ENCODE peak calls at places on chromosomes 3 and 15, in nine cellular contexts. One of them, this sample, is unnamed.

GRCh38 chr3:100913870-100914654 is 79.2 kb downstream of the ABI3BP start:
- DNase-seq in A549: no peak
- DNase-seq in AG09309: no peak
- DNase-seq in OCI-LY7: no peak
- DNase-seq in mucosa of descending colon: peak
- DNase-seq in thyroid gland: peak
- DNase-seq in psoas muscle: no peak
- DNase-seq in body of pancreas: peak
- DNase-seq in fibroblast of lung: peak
- DNase-seq in this sample: peak

GRCh38 chr3:57007513-57008415 is 52.7 kb upstream of the SPATA12 start:
- DNase-seq in A549: no peak
- DNase-seq in AG09309: peak
- DNase-seq in OCI-LY7: no peak
- DNase-seq in mucosa of descending colon: peak
- DNase-seq in thyroid gland: peak
- DNase-seq in psoas muscle: peak
- DNase-seq in body of pancreas: peak
- DNase-seq in fibroblast of lung: peak
- DNase-seq in this sample: peak

GRCh38 chr3:128466840-128467541 is at the start of gene DNAJB8:
- DNase-seq in A549: no peak
- DNase-seq in AG09309: no peak
- DNase-seq in OCI-LY7: no peak
- DNase-seq in mucosa of descending colon: no peak
- DNase-seq in thyroid gland: no peak
- DNase-seq in psoas muscle: no peak
- DNase-seq in body of pancreas: no peak
- DNase-seq in fibroblast of lung: no peak
- DNase-seq in this sample: no peak

GRCh38 chr3:16512435-16513140 is 911 bp downstream of the RFTN1 start:
- DNase-seq in A549: no peak
- DNase-seq in AG09309: no peak
- DNase-seq in OCI-LY7: peak
- DNase-seq in mucosa of descending colon: peak
- DNase-seq in thyroid gland: peak
- DNase-seq in psoas muscle: peak
- DNase-seq in body of pancreas: peak
- DNase-seq in fibroblast of lung: peak
- DNase-seq in this sample: peak

GRCh38 chr15:28927043-28927442 is 41.3 kb downstream of the APBA2 start:
- DNase-seq in A549: no peak
- DNase-seq in AG09309: no peak
- DNase-seq in OCI-LY7: no peak
- DNase-seq in mucosa of descending colon: no peak
- DNase-seq in thyroid gland: no peak
- DNase-seq in psoas muscle: no peak
- DNase-seq in body of pancreas: no peak
- DNase-seq in fibroblast of lung: no peak
- DNase-seq in this sample: no peak

GRCh38 chr3:159865042-159865579 is 123.5 kb upstream of the IL12A start:
- DNase-seq in A549: peak
- DNase-seq in AG09309: peak
- DNase-seq in OCI-LY7: no peak
- DNase-seq in mucosa of descending colon: no peak
- DNase-seq in thyroid gland: no peak
- DNase-seq in psoas muscle: no peak
- DNase-seq in body of pancreas: no peak
- DNase-seq in fibroblast of lung: no peak
- DNase-seq in this sample: no peak

GRCh38 chr3:139934557-139935070 is 371 bp upstream of the CLSTN2 start:
- DNase-seq in A549: peak
- DNase-seq in AG09309: no peak
- DNase-seq in OCI-LY7: no peak
- DNase-seq in mucosa of descending colon: peak
- DNase-seq in thyroid gland: peak
- DNase-seq in psoas muscle: peak
- DNase-seq in body of pancreas: peak
- DNase-seq in fibroblast of lung: peak
- DNase-seq in this sample: peak

GRCh38 chr3:45597166-45597565 is 2.6 kb downstream of the LIMD1 start:
- DNase-seq in A549: no peak
- DNase-seq in AG09309: no peak
- DNase-seq in OCI-LY7: peak
- DNase-seq in mucosa of descending colon: no peak
- DNase-seq in thyroid gland: peak
- DNase-seq in psoas muscle: peak
- DNase-seq in body of pancreas: peak
- DNase-seq in fibroblast of lung: peak
- DNase-seq in this sample: no peak

DNA sequence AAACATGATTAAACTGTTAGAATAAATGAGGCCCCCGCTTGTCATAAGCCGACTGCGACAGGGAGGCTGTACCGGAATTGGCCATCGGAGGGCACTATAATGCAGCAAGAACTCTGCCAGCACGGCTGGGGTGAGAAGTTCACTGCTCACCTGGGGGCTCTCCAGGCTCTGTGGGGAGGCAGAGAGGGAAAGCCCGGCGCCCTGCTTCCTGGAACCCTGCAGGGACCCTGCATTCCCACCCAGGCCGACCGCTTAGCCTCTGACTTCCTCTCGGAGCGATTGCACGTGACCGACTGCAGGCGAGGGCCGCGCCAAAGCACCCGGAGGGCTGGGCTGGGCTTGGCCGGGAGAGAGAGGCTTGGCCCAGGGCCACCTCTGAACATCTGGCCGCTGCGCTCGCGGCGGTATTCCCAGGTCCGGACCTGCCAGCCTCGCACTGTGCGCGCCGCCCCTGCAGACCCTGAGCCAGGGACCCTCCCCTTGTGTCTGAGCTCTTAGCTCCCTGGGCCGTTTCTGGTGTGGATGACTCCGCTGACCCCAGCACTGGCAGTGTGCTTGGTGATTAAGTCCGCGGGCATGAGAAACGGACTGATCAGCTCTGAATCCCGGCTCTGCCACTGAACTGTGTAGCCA is 26.2 kb downstream of the DRD3 start:
- DNase-seq in A549: peak
- DNase-seq in AG09309: peak
- DNase-seq in OCI-LY7: peak
- DNase-seq in mucosa of descending colon: peak
- DNase-seq in thyroid gland: peak
- DNase-seq in psoas muscle: peak
- DNase-seq in body of pancreas: peak
- DNase-seq in fibroblast of lung: peak
- DNase-seq in this sample: peak
- H3K4me3 ChIP-seq in A549: peak
- H3K4me3 ChIP-seq in AG09309: peak
- H3K4me3 ChIP-seq in OCI-LY7: peak
- H3K4me3 ChIP-seq in mucosa of descending colon: no peak
- H3K4me3 ChIP-seq in thyroid gland: peak
- H3K4me3 ChIP-seq in psoas muscle: peak
- H3K4me3 ChIP-seq in body of pancreas: no peak
- H3K4me3 ChIP-seq in fibroblast of lung: peak
- H3K4me3 ChIP-seq in this sample: peak

GRCh38 chr3:186787642-186788481 is 4.5 kb downstream of the EIF4A2 start:
- DNase-seq in A549: no peak
- DNase-seq in AG09309: no peak
- DNase-seq in OCI-LY7: peak
- DNase-seq in mucosa of descending colon: no peak
- DNase-seq in thyroid gland: no peak
- DNase-seq in psoas muscle: no peak
- DNase-seq in body of pancreas: no peak
- DNase-seq in fibroblast of lung: no peak
- DNase-seq in this sample: no peak

GRCh38 chr3:186785517-186786018 is 2.2 kb downstream of the EIF4A2 start:
- DNase-seq in A549: no peak
- DNase-seq in AG09309: no peak
- DNase-seq in OCI-LY7: no peak
- DNase-seq in mucosa of descending colon: no peak
- DNase-seq in thyroid gland: no peak
- DNase-seq in psoas muscle: no peak
- DNase-seq in body of pancreas: no peak
- DNase-seq in fibroblast of lung: no peak
- DNase-seq in this sample: no peak

GRCh38 chr3:186784820-186785516 is 1.6 kb downstream of the EIF4A2 start:
- DNase-seq in A549: no peak
- DNase-seq in AG09309: no peak
- DNase-seq in OCI-LY7: no peak
- DNase-seq in mucosa of descending colon: no peak
- DNase-seq in thyroid gland: no peak
- DNase-seq in psoas muscle: no peak
- DNase-seq in body of pancreas: peak
- DNase-seq in fibroblast of lung: no peak
- DNase-seq in this sample: no peak

GRCh38 chr3:186788482-186789370 is 5.3 kb downstream of the EIF4A2 start:
- DNase-seq in A549: no peak
- DNase-seq in AG09309: no peak
- DNase-seq in OCI-LY7: no peak
- DNase-seq in mucosa of descending colon: no peak
- DNase-seq in thyroid gland: no peak
- DNase-seq in psoas muscle: no peak
- DNase-seq in body of pancreas: no peak
- DNase-seq in fibroblast of lung: no peak
- DNase-seq in this sample: no peak

GRCh38 chr3:186786810-186787375 is 3.5 kb downstream of the EIF4A2 start:
- DNase-seq in A549: no peak
- DNase-seq in AG09309: no peak
- DNase-seq in OCI-LY7: peak
- DNase-seq in mucosa of descending colon: no peak
- DNase-seq in thyroid gland: no peak
- DNase-seq in psoas muscle: no peak
- DNase-seq in body of pancreas: no peak
- DNase-seq in fibroblast of lung: no peak
- DNase-seq in this sample: no peak
- H3K4me3 ChIP-seq in A549: peak
- H3K4me3 ChIP-seq in AG09309: peak
- H3K4me3 ChIP-seq in OCI-LY7: peak
- H3K4me3 ChIP-seq in mucosa of descending colon: no peak
- H3K4me3 ChIP-seq in thyroid gland: no peak
- H3K4me3 ChIP-seq in psoas muscle: peak
- H3K4me3 ChIP-seq in body of pancreas: no peak
- H3K4me3 ChIP-seq in fibroblast of lung: peak
- H3K4me3 ChIP-seq in this sample: no peak

GRCh38 chr3:183446838-183447205 is 18.4 kb upstream of the MCF2L2 start:
- DNase-seq in A549: no peak
- DNase-seq in AG09309: no peak
- DNase-seq in OCI-LY7: no peak
- DNase-seq in mucosa of descending colon: no peak
- DNase-seq in thyroid gland: no peak
- DNase-seq in psoas muscle: no peak
- DNase-seq in body of pancreas: no peak
- DNase-seq in fibroblast of lung: no peak
- DNase-seq in this sample: no peak

GRCh38 chr3:183449791-183450190 is 21.4 kb upstream of the MCF2L2 start:
- DNase-seq in A549: no peak
- DNase-seq in AG09309: no peak
- DNase-seq in OCI-LY7: no peak
- DNase-seq in mucosa of descending colon: no peak
- DNase-seq in thyroid gland: no peak
- DNase-seq in psoas muscle: no peak
- DNase-seq in body of pancreas: no peak
- DNase-seq in fibroblast of lung: peak
- DNase-seq in this sample: no peak

GRCh38 chr3:183449391-183449790 is 21.0 kb upstream of the MCF2L2 start:
- DNase-seq in A549: no peak
- DNase-seq in AG09309: no peak
- DNase-seq in OCI-LY7: peak
- DNase-seq in mucosa of descending colon: no peak
- DNase-seq in thyroid gland: peak
- DNase-seq in psoas muscle: no peak
- DNase-seq in body of pancreas: peak
- DNase-seq in fibroblast of lung: peak
- DNase-seq in this sample: no peak

GRCh38 chr3:183447206-183448001 is 19.0 kb upstream of the MCF2L2 start:
- DNase-seq in A549: peak
- DNase-seq in AG09309: no peak
- DNase-seq in OCI-LY7: peak
- DNase-seq in mucosa of descending colon: peak
- DNase-seq in thyroid gland: peak
- DNase-seq in psoas muscle: peak
- DNase-seq in body of pancreas: peak
- DNase-seq in fibroblast of lung: peak
- DNase-seq in this sample: peak

DNA sequence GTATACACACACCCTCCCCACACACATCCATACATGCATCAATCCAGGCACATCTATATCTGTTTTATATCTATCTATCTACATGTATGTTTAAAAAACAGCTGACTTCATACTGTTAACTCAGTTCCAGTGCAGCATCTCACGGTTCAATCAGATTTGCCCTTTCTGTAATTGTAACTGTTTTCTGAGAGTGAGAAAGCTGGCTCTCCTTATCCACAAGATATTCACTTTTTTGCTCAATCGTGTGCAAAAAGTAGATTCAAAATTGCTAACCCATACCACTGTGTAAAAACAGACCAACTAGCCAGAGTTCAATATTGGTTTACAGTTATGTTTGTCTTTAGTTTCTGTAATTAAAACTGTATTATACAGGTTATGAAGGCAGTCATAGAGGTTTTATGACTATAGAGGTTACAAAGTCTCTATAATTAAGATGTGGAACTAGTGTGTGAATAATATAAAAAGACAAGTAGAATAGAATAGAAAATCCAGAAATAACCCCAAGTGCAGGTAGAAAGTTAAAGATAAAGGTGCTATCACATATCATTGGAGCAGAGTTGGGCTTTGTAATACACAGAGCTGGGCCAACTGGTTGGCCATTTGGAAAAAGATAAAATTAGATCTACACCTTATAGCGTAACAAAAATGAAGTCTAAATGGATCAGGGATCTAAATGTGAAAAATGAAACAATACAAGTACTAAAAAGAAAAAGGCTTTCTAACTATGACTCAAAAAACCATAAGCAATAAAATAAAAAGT is 20.1 kb upstream of the MCF2L2 start:
- DNase-seq in A549: no peak
- DNase-seq in AG09309: no peak
- DNase-seq in OCI-LY7: no peak
- DNase-seq in mucosa of descending colon: no peak
- DNase-seq in thyroid gland: no peak
- DNase-seq in psoas muscle: no peak
- DNase-seq in body of pancreas: no peak
- DNase-seq in fibroblast of lung: no peak
- DNase-seq in this sample: no peak
- H3K4me3 ChIP-seq in A549: peak
- H3K4me3 ChIP-seq in AG09309: no peak
- H3K4me3 ChIP-seq in OCI-LY7: peak
- H3K4me3 ChIP-seq in mucosa of descending colon: no peak
- H3K4me3 ChIP-seq in thyroid gland: no peak
- H3K4me3 ChIP-seq in psoas muscle: peak
- H3K4me3 ChIP-seq in body of pancreas: no peak
- H3K4me3 ChIP-seq in fibroblast of lung: peak
- H3K4me3 ChIP-seq in this sample: peak

DNA sequence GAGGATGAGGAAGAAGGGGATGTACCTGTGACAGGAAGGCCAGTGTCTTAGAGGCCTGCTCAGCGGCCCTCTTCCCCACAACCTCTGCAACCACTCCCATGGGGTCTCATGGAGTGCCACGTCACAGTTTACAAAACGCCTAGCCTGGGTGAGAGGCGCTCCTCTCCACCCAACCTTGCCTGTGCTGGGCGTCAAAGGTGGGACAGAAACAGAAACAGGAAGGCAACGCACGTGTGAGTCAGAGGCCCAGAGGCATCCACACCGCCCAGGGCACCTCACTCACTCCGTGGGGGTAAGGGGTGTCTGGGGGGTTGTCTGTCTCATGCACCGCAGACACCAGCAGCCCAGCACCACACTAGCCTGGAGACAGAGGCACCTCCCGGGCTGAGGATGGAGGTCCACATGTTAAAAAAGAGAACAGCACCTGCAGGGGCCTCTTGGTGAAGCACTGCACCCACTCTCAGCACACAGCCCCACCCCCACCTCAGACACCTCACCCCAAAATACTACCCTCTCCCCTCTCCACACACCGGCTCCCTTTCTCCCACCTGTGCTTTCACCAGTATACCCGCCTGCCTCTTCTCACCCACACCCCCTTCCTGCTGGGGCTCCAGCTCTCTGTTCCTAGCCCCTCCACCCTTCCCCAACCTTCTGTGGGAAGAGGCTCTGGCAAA is 4.7 kb upstream of the CALML4 start:
- DNase-seq in A549: no peak
- DNase-seq in AG09309: no peak
- DNase-seq in OCI-LY7: peak
- DNase-seq in mucosa of descending colon: no peak
- DNase-seq in thyroid gland: no peak
- DNase-seq in psoas muscle: no peak
- DNase-seq in body of pancreas: no peak
- DNase-seq in fibroblast of lung: no peak
- DNase-seq in this sample: no peak
- H3K4me3 ChIP-seq in A549: no peak
- H3K4me3 ChIP-seq in AG09309: no peak
- H3K4me3 ChIP-seq in OCI-LY7: peak
- H3K4me3 ChIP-seq in mucosa of descending colon: no peak
- H3K4me3 ChIP-seq in thyroid gland: no peak
- H3K4me3 ChIP-seq in psoas muscle: no peak
- H3K4me3 ChIP-seq in body of pancreas: no peak
- H3K4me3 ChIP-seq in fibroblast of lung: no peak
- H3K4me3 ChIP-seq in this sample: no peak